ENCODE peak calls at places on chromosomes 5 and 9, in ten cellular contexts. E, X, L, A, Z, H, B, G, W and N are unnamed samples.

GRCh38 chr5:123285122-123286011 is 137.8 kb downstream of the CEP120 start:
- DNase-seq in E (no peak), X (no peak), L (peak; percentile 65), A (no peak), Z (peak; percentile 70), H (no peak), B (peak; percentile 41), G (peak; percentile 64), W (no peak), N (no peak)

GRCh38 chr5:74257645-74258328 is 382.7 kb downstream of the ENC1 start:
- DNase-seq in E (peak; percentile 55), X (no peak), L (no peak), A (no peak), Z (peak; percentile 90), H (peak; percentile 77), B (peak; percentile 48), G (peak; percentile 30), W (peak; percentile 49), N (peak; percentile 81)

GRCh38 chr9:76602191-76602590 is 143.2 kb downstream of the GCNT1 start:
- DNase-seq in E (no peak), X (no peak), L (no peak), A (no peak), Z (no peak), H (no peak), B (no peak), G (no peak), W (no peak), N (no peak)

GRCh38 chr5:108361239-108361638 is 20.7 kb downstream of the FBXL17 start:
- DNase-seq in E (no peak), X (no peak), L (no peak), A (no peak), Z (no peak), H (no peak), B (no peak), G (peak; percentile 7), W (no peak), N (no peak)

GRCh38 chr9:87714819-87715218 is 11.1 kb upstream of the CTSL start:
- DNase-seq in E (no peak), X (no peak), L (peak; percentile 87), A (no peak), Z (peak; percentile 87), H (no peak), B (peak; percentile 89), G (no peak), W (peak; percentile 73), N (peak; percentile 28)

GRCh38 chr9:134426436-134426835 is 100.2 kb downstream of the RXRA start:
- DNase-seq in E (no peak), X (no peak), L (no peak), A (no peak), Z (no peak), H (no peak), B (no peak), G (no peak), W (no peak), N (no peak)

GRCh38 chr5:37248387-37248969 is 698 bp downstream of the CPLANE1 start:
- DNase-seq in E (no peak), X (no peak), L (peak; percentile 24), A (peak; percentile 13), Z (no peak), H (no peak), B (peak; percentile 56), G (peak; percentile 32), W (no peak), N (no peak)

GRCh38 chr9:7844283-7844682 is 44.7 kb upstream of the DMAC1 start:
- DNase-seq in E (no peak), X (peak; percentile 44), L (no peak), A (no peak), Z (no peak), H (no peak), B (peak; percentile 18), G (peak; percentile 70), W (no peak), N (no peak)

GRCh38 chr9:130128782-130129424 is 43.3 kb upstream of the NCS1 start:
- DNase-seq in E (peak; percentile 69), X (no peak), L (peak; percentile 92), A (no peak), Z (no peak), H (peak; percentile 42), B (peak; percentile 75), G (no peak), W (no peak), N (peak; percentile 39)

GRCh38 chr9:87498816-87499454 is 1.3 kb downstream of the DAPK1 start:
- DNase-seq in E (no peak), X (no peak), L (no peak), A (no peak), Z (no peak), H (no peak), B (no peak), G (peak; percentile 38), W (no peak), N (no peak)

GRCh38 chr5:116799401-116799800 is 224.8 kb upstream of the SEMA6A start:
- DNase-seq in E (no peak), X (no peak), L (no peak), A (no peak), Z (no peak), H (no peak), B (no peak), G (no peak), W (no peak), N (no peak)

GRCh38 chr5:122138356-122138755 is 9.0 kb downstream of the ZNF474 start:
- DNase-seq in E (no peak), X (no peak), L (peak; percentile 42), A (no peak), Z (no peak), H (no peak), B (no peak), G (no peak), W (no peak), N (no peak)

GRCh38 chr9:124768778-124769350 is 2.2 kb downstream of the NR6A1 start:
- DNase-seq in E (no peak), X (no peak), L (no peak), A (no peak), Z (no peak), H (no peak), B (no peak), G (no peak), W (no peak), N (no peak)

GRCh38 chr9:70125621-70126020 is 82.0 kb downstream of the MAMDC2 start:
- DNase-seq in E (no peak), X (no peak), L (no peak), A (no peak), Z (no peak), H (no peak), B (no peak), G (no peak), W (no peak), N (no peak)

GRCh38 chr9:70119786-70120185 is 76.1 kb downstream of the MAMDC2 start:
- DNase-seq in E (no peak), X (no peak), L (no peak), A (no peak), Z (no peak), H (no peak), B (no peak), G (no peak), W (no peak), N (no peak)

GRCh38 chr9:70120834-70121510 is 77.3 kb downstream of the MAMDC2 start:
- DNase-seq in E (peak; percentile 28), X (no peak), L (peak; percentile 88), A (no peak), Z (peak; percentile 89), H (peak; percentile 76), B (peak; percentile 98), G (no peak), W (no peak), N (peak; percentile 37)

GRCh38 chr9:70123695-70124094 is 80.0 kb downstream of the MAMDC2 start:
- DNase-seq in E (no peak), X (no peak), L (no peak), A (no peak), Z (no peak), H (no peak), B (no peak), G (no peak), W (peak; percentile 26), N (no peak)

GRCh38 chr9:70121818-70122436 is 78.3 kb downstream of the MAMDC2 start:
- DNase-seq in E (no peak), X (no peak), L (no peak), A (no peak), Z (no peak), H (no peak), B (peak; percentile 82), G (no peak), W (no peak), N (no peak)
- H3K36me3 ChIP-seq in E (peaks cover 31% of the 10 kb centered on the region), X (peaks cover 14% of the 10 kb centered on the region), L (no peaks in the 10 kb centered on the region), A (no peaks in the 10 kb centered on the region), Z (peaks cover 97% of the 10 kb centered on the region), H (peaks cover 7% of the 10 kb centered on the region), B (no peaks in the 10 kb centered on the region), G (no peaks in the 10 kb centered on the region), W (no peaks in the 10 kb centered on the region), N (no peaks in the 10 kb centered on the region)

DNA sequence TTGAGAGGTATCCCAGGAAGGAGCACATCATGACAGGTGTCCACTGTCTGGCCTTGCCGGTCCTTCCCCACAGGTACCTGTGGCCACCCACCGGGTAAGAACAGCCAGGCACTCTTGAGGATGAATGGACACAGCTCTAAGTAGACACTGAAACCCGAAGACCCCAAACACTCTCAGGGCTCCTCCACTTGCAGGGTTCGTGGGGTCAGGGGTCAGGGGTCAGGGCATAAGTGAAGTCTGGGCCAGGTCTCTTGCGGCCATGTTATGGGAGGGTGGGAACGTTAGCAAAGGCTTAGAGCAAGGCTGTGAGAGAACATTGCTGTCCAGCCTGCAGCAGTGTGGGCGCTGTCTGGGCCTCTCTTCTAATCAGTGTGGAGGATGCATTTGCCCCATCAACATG is 40.0 kb downstream of the MAPK9 start:
- DNase-seq in E (no peak), X (no peak), L (no peak), A (no peak), Z (no peak), H (no peak), B (no peak), G (no peak), W (no peak), N (no peak)
- H3K36me3 ChIP-seq in E (peaks cover 34% of the 10 kb centered on the region), X (peaks cover 56% of the 10 kb centered on the region), L (peaks cover 94% of the 10 kb centered on the region), A (no peaks in the 10 kb centered on the region), Z (peaks cover 92% of the 10 kb centered on the region), H (peaks cover 100% of the 10 kb centered on the region), B (peaks cover 46% of the 10 kb centered on the region), G (peaks cover 25% of the 10 kb centered on the region), W (peaks cover 29% of the 10 kb centered on the region), N (no peaks in the 10 kb centered on the region)

DNA sequence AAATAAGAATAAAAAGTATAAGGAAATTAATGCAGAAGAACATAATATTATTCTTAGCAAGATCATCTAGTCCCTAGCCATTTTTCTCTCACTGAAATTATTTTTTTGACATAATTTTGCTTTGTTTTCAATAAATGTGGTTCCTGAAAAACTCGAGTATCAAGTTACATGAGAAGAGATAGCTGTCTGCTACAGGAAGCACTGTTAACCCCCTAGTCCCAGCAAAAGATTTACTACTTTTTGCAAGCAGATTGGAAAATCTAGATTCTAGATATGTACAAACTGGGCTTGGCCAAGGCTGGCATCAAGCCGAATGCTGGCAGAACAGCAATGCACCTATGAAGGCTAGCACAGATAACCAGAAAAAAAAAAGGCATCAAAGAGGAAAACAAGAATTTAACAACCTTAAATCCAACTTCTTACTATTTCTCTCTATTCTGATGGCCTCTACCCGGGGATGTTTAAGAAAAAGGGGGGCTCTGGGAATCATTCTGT is 21.9 kb upstream of the ISCA1 start:
- DNase-seq in E (no peak), X (no peak), L (no peak), A (no peak), Z (no peak), H (no peak), B (no peak), G (no peak), W (no peak), N (no peak)
- H3K36me3 ChIP-seq in E (peaks cover 100% of the 10 kb centered on the region), X (peaks cover 66% of the 10 kb centered on the region), L (peaks cover 100% of the 10 kb centered on the region), A (peaks cover 21% of the 10 kb centered on the region), Z (peaks cover 100% of the 10 kb centered on the region), H (peaks cover 99% of the 10 kb centered on the region), B (peaks cover 96% of the 10 kb centered on the region), G (peaks cover 9% of the 10 kb centered on the region), W (peaks cover 50% of the 10 kb centered on the region), N (peaks cover 97% of the 10 kb centered on the region)

GRCh38 chr9:114521846-114522245 is 16.6 kb upstream of the WHRN start:
- DNase-seq in E (no peak), X (no peak), L (no peak), A (no peak), Z (no peak), H (no peak), B (no peak), G (no peak), W (no peak), N (no peak)
- H3K36me3 ChIP-seq in E (no peaks in the 10 kb centered on the region), X (no peaks in the 10 kb centered on the region), L (no peaks in the 10 kb centered on the region), A (no peaks in the 10 kb centered on the region), Z (no peaks in the 10 kb centered on the region), H (no peaks in the 10 kb centered on the region), B (no peaks in the 10 kb centered on the region), G (no peaks in the 10 kb centered on the region), W (no peaks in the 10 kb centered on the region), N (no peaks in the 10 kb centered on the region)